ENCODE peak calls at places on chromosomes 13 and 19, in five cellular contexts. C, X, D, Z and N are unnamed samples.

GRCh38 chr19:10505583-10506229 is 2.5 kb upstream of the KEAP1 start:
- DNase-seq in C (peak; percentile 81), D (no peak), X (peak; percentile 61), Z (peak; percentile 84), N (no peak)

GRCh38 chr19:49570997-49571676 is 9.2 kb downstream of the NOSIP start:
- DNase-seq in X (no peak), D (no peak), Z (peak; percentile 68), C (no peak), N (no peak)

GRCh38 chr13:30224732-30225131 is 82.6 kb downstream of the KATNAL1 start:
- DNase-seq in C (no peak), D (no peak), Z (no peak), X (peak; percentile 12), N (no peak)

GRCh38 chr19:38046254-38047047 is 139.4 kb downstream of the SIPA1L3 start:
- DNase-seq in Z (peak; percentile 68), X (no peak), D (no peak), C (no peak), N (no peak)

GRCh38 chr13:55577082-55577846 is 1563.5 kb upstream of the PRR20A start:
- DNase-seq in D (no peak), Z (no peak), C (no peak), X (no peak), N (no peak)

GRCh38 chr13:33251131-33251629 is 34.4 kb downstream of the STARD13 start:
- DNase-seq in C (no peak), Z (no peak), X (peak; percentile 98), D (no peak), N (peak; percentile 90)

GRCh38 chr19:41426952-41427646 is at the start of gene B3GNT8:
- DNase-seq in D (no peak), C (peak; percentile 86), X (peak; percentile 69), Z (peak; percentile 94), N (no peak)

GRCh38 chr19:54325631-54326030 is 12.7 kb upstream of the LILRA5 start:
- DNase-seq in Z (no peak), D (no peak), X (no peak), C (no peak), N (no peak)

GRCh38 chr19:7505682-7506384 is 10.1 kb upstream of the ZNF358 start:
- DNase-seq in D (no peak), X (no peak), Z (peak; percentile 74), C (no peak), N (no peak)

GRCh38 chr13:75908137-75908536 is 272.0 kb downstream of the LMO7 start:
- DNase-seq in C (no peak), D (peak; percentile 48), X (peak; percentile 17), Z (no peak), N (no peak)

GRCh38 chr13:109955598-109955997 is 169.2 kb upstream of the IRS2 start:
- DNase-seq in C (no peak), D (no peak), X (peak; percentile 74), Z (no peak), N (no peak)

GRCh38 chr13:32733685-32734084 is 147.4 kb downstream of the PDS5B start:
- DNase-seq in D (no peak), Z (no peak), X (no peak), C (no peak), N (no peak)

DNA sequence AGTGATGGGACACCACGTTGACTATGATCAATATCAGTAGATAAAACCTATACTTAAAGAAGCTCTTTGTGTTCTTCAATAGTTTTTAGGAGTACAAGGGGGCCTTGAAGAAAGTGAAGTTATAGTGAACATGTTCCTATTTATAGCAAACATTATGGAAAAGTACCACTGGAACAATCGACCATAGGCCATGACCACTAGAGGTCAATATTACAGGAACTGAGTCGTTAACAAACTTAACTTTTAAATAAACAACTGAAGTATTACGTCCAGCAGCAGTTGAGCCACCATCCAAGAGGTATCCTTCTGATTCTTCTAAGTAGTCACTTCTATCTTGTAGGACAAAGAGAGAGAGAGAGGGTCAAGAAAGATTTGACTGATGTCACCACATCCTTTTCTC is 391.0 kb upstream of the SLITRK5 start:
- DNase-seq in C (no peak), D (no peak), Z (no peak), X (no peak), N (no peak)
- H3K4me3 ChIP-seq in C (no peak overlapping the region), D (no peak overlapping the region), Z (no peak overlapping the region), X (no peak overlapping the region), N (no peak overlapping the region)

DNA sequence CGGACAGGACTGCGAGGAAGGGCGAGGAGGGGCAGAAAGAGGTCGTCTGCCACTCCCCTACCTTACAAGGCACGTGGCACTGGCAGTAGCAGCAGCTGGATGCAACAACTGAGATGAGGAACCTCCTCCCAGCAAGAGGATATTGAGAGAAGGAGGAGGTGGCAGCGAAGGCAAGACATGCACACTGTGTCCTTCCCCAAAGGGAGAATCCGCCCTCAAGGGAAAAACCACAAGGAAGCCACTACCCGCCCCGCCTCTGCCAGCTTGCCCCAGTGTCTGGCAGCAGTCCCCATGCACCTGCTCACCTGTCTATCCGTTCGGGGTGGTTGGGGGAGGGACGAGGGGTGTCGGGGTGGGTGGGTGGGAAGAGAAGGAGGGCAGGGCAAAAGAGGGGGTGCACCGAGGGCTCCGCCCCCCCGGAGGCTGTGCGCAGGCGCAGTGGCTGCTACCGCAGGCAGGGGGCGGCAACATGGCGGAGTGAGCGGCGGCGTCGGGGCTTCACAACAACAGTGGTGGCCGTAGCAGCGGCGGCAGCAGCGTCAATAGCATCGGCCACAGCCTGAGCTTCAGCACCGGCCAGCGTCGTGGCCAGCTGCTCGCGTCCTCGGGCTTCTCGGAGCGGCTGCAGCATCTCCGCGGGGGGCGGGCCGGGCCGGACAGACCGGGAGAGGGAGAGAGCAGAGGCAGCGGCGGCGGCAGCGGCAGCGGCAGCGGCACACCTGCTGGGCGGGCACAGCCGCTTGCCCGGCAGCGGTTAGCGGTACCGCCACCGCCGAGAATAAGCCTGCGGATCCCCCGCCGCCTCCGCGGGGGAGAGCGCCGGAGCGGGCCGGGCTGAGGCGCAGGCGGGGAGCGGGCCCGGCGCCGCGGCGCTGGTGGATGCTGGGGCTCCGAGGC is at the start of gene NBEA:
- DNase-seq in X (peak; percentile 54), Z (peak; percentile 79), C (peak; percentile 67), D (peak; percentile 43), N (peak; percentile 11)
- TF ChIP-seq CTCF in X (no peak), Z (peak; percentile 31), C (no peak), D (peak; percentile 14), N (no peak)

GRCh38 chr13:113647351-113648217 is 10.4 kb downstream of the ATP4B start:
- DNase-seq in D (peak; percentile 44), Z (peak; percentile 94), C (peak; percentile 96), X (peak; percentile 48), N (no peak)
- H3K4me3 ChIP-seq in D (no peak overlapping the region), Z (no peak overlapping the region), C (no peak overlapping the region), X (no peak overlapping the region), N (no peak overlapping the region)

DNA sequence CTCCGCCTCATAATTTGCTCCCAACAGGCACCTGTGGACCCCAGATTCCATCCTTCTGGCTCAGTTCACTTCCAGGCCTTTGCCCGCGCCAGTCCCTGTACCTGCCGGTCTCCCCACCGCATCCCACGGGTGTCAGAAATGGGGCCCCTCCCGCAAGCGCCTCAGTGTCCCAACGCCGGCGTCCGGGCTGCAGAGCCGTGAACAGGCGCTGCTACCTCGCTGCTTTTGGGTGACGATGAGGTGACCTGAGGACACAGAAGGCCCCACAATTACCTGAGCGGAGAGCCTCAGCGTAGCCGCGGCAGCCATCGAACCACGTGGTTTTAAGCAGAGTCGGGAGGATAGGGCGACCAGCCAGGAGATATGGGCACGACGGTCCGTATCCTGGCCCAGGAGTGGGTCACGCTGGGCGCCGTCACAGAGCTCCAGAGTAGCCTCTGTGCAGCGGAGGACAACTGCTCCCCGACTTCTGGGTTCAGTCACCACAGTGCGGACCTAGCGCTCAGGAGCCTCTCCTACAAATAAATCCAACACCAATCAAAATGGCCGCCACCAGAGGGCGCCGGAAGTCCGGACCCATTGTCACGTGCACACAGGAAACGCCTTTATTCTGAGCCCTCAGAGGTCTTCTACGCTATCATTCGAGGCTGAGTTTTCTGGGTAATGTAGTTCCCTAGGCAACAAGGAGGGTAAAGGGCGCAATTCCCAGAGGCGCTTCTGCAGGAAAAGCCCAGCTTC is at the start of gene ZNF814:
- DNase-seq in Z (peak; percentile 86), C (peak; percentile 89), D (peak; percentile 59), X (peak; percentile 79), N (peak; percentile 40)
- TF ChIP-seq CTCF in Z (peak; percentile 43), C (peak; percentile 43), D (peak; percentile 37), X (peak; percentile 41), N (peak; percentile 53)

GRCh38 chr19:4581381-4582111 is 22.1 kb upstream of the SEMA6B start:
- DNase-seq in X (no peak), Z (no peak), D (no peak), C (no peak), N (no peak)
- H3K4me3 ChIP-seq in X (no peak overlapping the region), Z (peak overlapping the region; percentile 23), D (peak overlapping the region; percentile 67), C (peak overlapping the region; percentile 64), N (peak overlapping the region; percentile 6)

GRCh38 chr13:24921881-24922280 is 157.9 kb downstream of the RNF17 start:
- DNase-seq in C (no peak), D (no peak), Z (no peak), X (no peak), N (no peak)

GRCh38 chr13:24923305-24923640 is 159.3 kb downstream of the RNF17 start:
- DNase-seq in D (peak; percentile 18), X (peak; percentile 83), C (no peak), Z (no peak), N (peak; percentile 44)

GRCh38 chr13:24921003-24921402 is 157.0 kb downstream of the RNF17 start:
- DNase-seq in D (no peak), C (no peak), X (no peak), Z (no peak), N (no peak)

GRCh38 chr13:24925318-24926231 is 161.6 kb downstream of the RNF17 start:
- DNase-seq in Z (no peak), C (no peak), X (no peak), D (no peak), N (no peak)

GRCh38 chr13:24922390-24923304 is 158.7 kb downstream of the RNF17 start:
- DNase-seq in D (peak; percentile 92), C (peak; percentile 95), X (peak; percentile 96), Z (peak; percentile 98), N (peak; percentile 92)
- TF ChIP-seq CTCF in D (no peak), C (no peak), X (no peak), Z (no peak), N (peak; percentile 11)

DNA sequence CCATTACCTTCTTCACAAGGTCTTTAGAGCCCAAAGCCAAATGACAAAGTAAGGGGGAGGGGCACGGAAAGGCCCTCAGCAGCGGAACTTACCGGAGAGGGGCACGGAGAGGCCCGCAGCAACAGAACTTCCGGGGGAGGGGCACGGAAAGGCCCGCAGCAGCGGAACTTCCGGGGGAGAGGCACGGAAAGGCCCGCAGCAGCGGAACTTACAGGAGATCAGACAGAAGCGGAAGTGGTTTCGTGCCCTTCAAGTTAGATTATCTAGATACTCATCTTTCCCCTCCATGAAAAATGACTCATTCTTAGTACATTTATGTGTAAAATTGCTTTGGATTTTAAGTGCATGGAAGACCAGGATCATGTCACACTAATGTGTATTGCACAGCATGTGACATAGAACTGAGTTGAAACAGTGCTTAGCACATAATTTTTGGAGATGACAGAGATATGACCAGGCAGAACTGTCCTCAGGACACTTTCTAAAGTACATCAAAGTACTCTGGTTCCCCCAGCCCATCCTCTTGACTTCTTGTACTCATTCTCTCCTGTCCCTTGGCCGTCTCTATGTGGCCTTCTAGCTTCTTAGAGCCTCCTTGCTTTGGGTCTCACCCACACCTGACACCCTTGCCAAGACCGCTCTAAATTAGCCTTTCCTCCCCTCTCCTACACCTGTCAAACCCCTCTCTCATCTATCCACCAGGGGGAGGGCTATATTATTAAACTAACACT is 25.7 kb upstream of the TPTE2 start:
- DNase-seq in D (no peak), Z (peak; percentile 55), X (peak; percentile 46), C (no peak), N (peak; percentile 33)
- H3K4me3 ChIP-seq in D (peak overlapping the region; percentile 8), Z (peak overlapping the region; percentile 14), X (peak overlapping the region; percentile 20), C (peak overlapping the region; percentile 20), N (peak overlapping the region; percentile 25)